ENCODE peak calls at places on chromosome 5, in eight cellular contexts. One of them, this sample, is unnamed.

GRCh38 chr5:65209341-65209740 is 272.4 kb downstream of the ADAMTS6 start:
- DNase-seq in left lung: no peak
- DNase-seq in astrocyte of the cerebellum: peak; percentile 32
- DNase-seq in body of pancreas: no peak
- DNase-seq in PC-3: peak; percentile 84
- DNase-seq in fibroblast of lung: peak; percentile 77
- DNase-seq in Calu3: no peak
- DNase-seq in HFFc6: peak; percentile 94
- DNase-seq in this sample: no peak

GRCh38 chr5:131384616-131385214 is 120.9 kb downstream of the CDC42SE2 start:
- DNase-seq in HFFc6: no peak
- DNase-seq in fibroblast of lung: no peak
- DNase-seq in astrocyte of the cerebellum: no peak
- DNase-seq in left lung: no peak
- DNase-seq in Calu3: no peak
- DNase-seq in body of pancreas: no peak
- DNase-seq in PC-3: no peak
- DNase-seq in this sample: no peak

GRCh38 chr5:14556015-14556414 is 25.6 kb upstream of the OTULINL start:
- DNase-seq in PC-3: no peak
- DNase-seq in HFFc6: no peak
- DNase-seq in astrocyte of the cerebellum: no peak
- DNase-seq in fibroblast of lung: no peak
- DNase-seq in body of pancreas: no peak
- DNase-seq in Calu3: no peak
- DNase-seq in left lung: no peak
- DNase-seq in this sample: no peak

GRCh38 chr5:141513627-141514329 is 24.9 kb downstream of the PCDHGC5 start:
- DNase-seq in astrocyte of the cerebellum: peak; percentile 73
- DNase-seq in fibroblast of lung: peak; percentile 79
- DNase-seq in body of pancreas: peak; percentile 73
- DNase-seq in left lung: peak; percentile 81
- DNase-seq in PC-3: no peak
- DNase-seq in Calu3: no peak
- DNase-seq in HFFc6: peak; percentile 94
- DNase-seq in this sample: peak; percentile 57

GRCh38 chr5:179680780-179681411 is at the start of gene CBY3:
- DNase-seq in HFFc6: peak; percentile 21
- DNase-seq in astrocyte of the cerebellum: no peak
- DNase-seq in Calu3: no peak
- DNase-seq in body of pancreas: no peak
- DNase-seq in fibroblast of lung: no peak
- DNase-seq in PC-3: peak; percentile 7
- DNase-seq in left lung: no peak
- DNase-seq in this sample: no peak

GRCh38 chr5:171840066-171840465 is 54.4 kb downstream of the SMIM23 start:
- DNase-seq in HFFc6: no peak
- DNase-seq in PC-3: no peak
- DNase-seq in astrocyte of the cerebellum: no peak
- DNase-seq in Calu3: no peak
- DNase-seq in left lung: no peak
- DNase-seq in fibroblast of lung: no peak
- DNase-seq in body of pancreas: no peak
- DNase-seq in this sample: no peak

GRCh38 chr5:169753795-169754194 is 116.7 kb downstream of the DOCK2 start:
- DNase-seq in Calu3: no peak
- DNase-seq in astrocyte of the cerebellum: no peak
- DNase-seq in PC-3: no peak
- DNase-seq in left lung: no peak
- DNase-seq in body of pancreas: no peak
- DNase-seq in HFFc6: peak; percentile 55
- DNase-seq in fibroblast of lung: peak; percentile 21
- DNase-seq in this sample: no peak

GRCh38 chr5:137061382-137061781 is 437.7 kb downstream of the SPOCK1 start:
- DNase-seq in astrocyte of the cerebellum: no peak
- DNase-seq in PC-3: no peak
- DNase-seq in Calu3: no peak
- DNase-seq in left lung: no peak
- DNase-seq in HFFc6: no peak
- DNase-seq in body of pancreas: no peak
- DNase-seq in fibroblast of lung: no peak
- DNase-seq in this sample: no peak

GRCh38 chr5:64831996-64832395 is 63.3 kb downstream of the CWC27 start:
- DNase-seq in fibroblast of lung: no peak
- DNase-seq in Calu3: no peak
- DNase-seq in HFFc6: no peak
- DNase-seq in astrocyte of the cerebellum: no peak
- DNase-seq in left lung: no peak
- DNase-seq in body of pancreas: no peak
- DNase-seq in PC-3: no peak
- DNase-seq in this sample: no peak

GRCh38 chr5:159163027-159163699 is 46.2 kb downstream of the RNF145 start:
- DNase-seq in Calu3: no peak
- DNase-seq in HFFc6: peak; percentile 78
- DNase-seq in PC-3: peak; percentile 76
- DNase-seq in left lung: no peak
- DNase-seq in body of pancreas: no peak
- DNase-seq in astrocyte of the cerebellum: peak; percentile 49
- DNase-seq in fibroblast of lung: no peak
- DNase-seq in this sample: no peak

GRCh38 chr5:141692919-141693848 is 11.2 kb upstream of the ARAP3 start:
- DNase-seq in PC-3: no peak
- DNase-seq in left lung: no peak
- DNase-seq in HFFc6: no peak
- DNase-seq in Calu3: no peak
- DNase-seq in fibroblast of lung: peak; percentile 11
- DNase-seq in body of pancreas: no peak
- DNase-seq in astrocyte of the cerebellum: no peak
- DNase-seq in this sample: no peak

GRCh38 chr5:68343421-68343826 is 127.9 kb downstream of the PIK3R1 start:
- DNase-seq in body of pancreas: peak; percentile 68
- DNase-seq in fibroblast of lung: peak; percentile 80
- DNase-seq in left lung: no peak
- DNase-seq in Calu3: peak; percentile 31
- DNase-seq in PC-3: peak; percentile 56
- DNase-seq in astrocyte of the cerebellum: peak; percentile 68
- DNase-seq in HFFc6: peak; percentile 84
- DNase-seq in this sample: no peak

GRCh38 chr5:95081500-95082355 is 203.2 kb downstream of the MCTP1 start:
- DNase-seq in HFFc6: peak; percentile 78
- DNase-seq in body of pancreas: no peak
- DNase-seq in astrocyte of the cerebellum: peak; percentile 62
- DNase-seq in PC-3: peak; percentile 83
- DNase-seq in Calu3: peak; percentile 60
- DNase-seq in fibroblast of lung: peak; percentile 88
- DNase-seq in left lung: peak; percentile 81
- DNase-seq in this sample: peak; percentile 77

GRCh38 chr5:138975098-138975847 is 100.1 kb upstream of the LRRTM2 start:
- DNase-seq in body of pancreas: peak; percentile 50
- DNase-seq in PC-3: no peak
- DNase-seq in left lung: peak; percentile 76
- DNase-seq in HFFc6: peak; percentile 68
- DNase-seq in fibroblast of lung: peak; percentile 75
- DNase-seq in astrocyte of the cerebellum: peak; percentile 59
- DNase-seq in Calu3: no peak
- DNase-seq in this sample: no peak

GRCh38 chr5:115457985-115458384 is 86.6 kb downstream of the FEM1C start:
- DNase-seq in body of pancreas: peak; percentile 77
- DNase-seq in fibroblast of lung: no peak
- DNase-seq in Calu3: peak; percentile 72
- DNase-seq in PC-3: no peak
- DNase-seq in left lung: peak; percentile 49
- DNase-seq in astrocyte of the cerebellum: no peak
- DNase-seq in HFFc6: no peak
- DNase-seq in this sample: no peak

GRCh38 chr5:115366223-115366622 is 69.8 kb upstream of the CCDC112 start:
- DNase-seq in astrocyte of the cerebellum: peak; percentile 54
- DNase-seq in left lung: no peak
- DNase-seq in Calu3: no peak
- DNase-seq in PC-3: peak; percentile 81
- DNase-seq in fibroblast of lung: peak; percentile 71
- DNase-seq in HFFc6: peak; percentile 99
- DNase-seq in body of pancreas: no peak
- DNase-seq in this sample: no peak

GRCh38 chr5:181235323-181235688 is 8.4 kb downstream of the RACK1 start:
- DNase-seq in PC-3: no peak
- DNase-seq in fibroblast of lung: no peak
- DNase-seq in body of pancreas: no peak
- DNase-seq in astrocyte of the cerebellum: no peak
- DNase-seq in left lung: no peak
- DNase-seq in HFFc6: no peak
- DNase-seq in Calu3: no peak
- DNase-seq in this sample: no peak

GRCh38 chr5:181234455-181235306 is 9.0 kb downstream of the RACK1 start:
- DNase-seq in PC-3: no peak
- DNase-seq in left lung: no peak
- DNase-seq in Calu3: no peak
- DNase-seq in fibroblast of lung: no peak
- DNase-seq in body of pancreas: no peak
- DNase-seq in HFFc6: no peak
- DNase-seq in astrocyte of the cerebellum: no peak
- DNase-seq in this sample: no peak

GRCh38 chr5:181236471-181236870 is 7.2 kb downstream of the RACK1 start:
- DNase-seq in PC-3: no peak
- DNase-seq in fibroblast of lung: no peak
- DNase-seq in astrocyte of the cerebellum: no peak
- DNase-seq in body of pancreas: no peak
- DNase-seq in left lung: no peak
- DNase-seq in Calu3: no peak
- DNase-seq in HFFc6: no peak
- DNase-seq in this sample: no peak

GRCh38 chr5:181236954-181237641 is 6.6 kb downstream of the RACK1 start:
- DNase-seq in fibroblast of lung: no peak
- DNase-seq in body of pancreas: no peak
- DNase-seq in HFFc6: no peak
- DNase-seq in Calu3: no peak
- DNase-seq in left lung: no peak
- DNase-seq in astrocyte of the cerebellum: no peak
- DNase-seq in PC-3: no peak
- DNase-seq in this sample: no peak

GRCh38 chr5:181235689-181236366 is 7.9 kb downstream of the RACK1 start:
- DNase-seq in PC-3: no peak
- DNase-seq in body of pancreas: no peak
- DNase-seq in astrocyte of the cerebellum: no peak
- DNase-seq in fibroblast of lung: no peak
- DNase-seq in left lung: no peak
- DNase-seq in HFFc6: no peak
- DNase-seq in Calu3: no peak
- DNase-seq in this sample: no peak
- TF ChIP-seq CTCF in PC-3: no peak
- TF ChIP-seq CTCF in body of pancreas: no peak
- TF ChIP-seq CTCF in astrocyte of the cerebellum: no peak
- TF ChIP-seq CTCF in fibroblast of lung: no peak
- TF ChIP-seq CTCF in left lung: no peak
- TF ChIP-seq CTCF in HFFc6: no peak
- TF ChIP-seq CTCF in Calu3: no peak
- TF ChIP-seq CTCF in this sample: no peak

GRCh38 chr5:173397531-173397930 is 69.3 kb upstream of the STC2 start:
- DNase-seq in body of pancreas: no peak
- DNase-seq in fibroblast of lung: peak; percentile 27
- DNase-seq in PC-3: no peak
- DNase-seq in HFFc6: no peak
- DNase-seq in left lung: no peak
- DNase-seq in Calu3: no peak
- DNase-seq in astrocyte of the cerebellum: no peak
- DNase-seq in this sample: no peak

GRCh38 chr5:173395257-173395932 is 67.2 kb upstream of the STC2 start:
- DNase-seq in left lung: no peak
- DNase-seq in HFFc6: peak; percentile 70
- DNase-seq in fibroblast of lung: peak; percentile 49
- DNase-seq in PC-3: peak; percentile 60
- DNase-seq in body of pancreas: no peak
- DNase-seq in astrocyte of the cerebellum: no peak
- DNase-seq in Calu3: peak; percentile 15
- DNase-seq in this sample: no peak

GRCh38 chr5:173395933-173396308 is 67.7 kb upstream of the STC2 start:
- DNase-seq in Calu3: no peak
- DNase-seq in PC-3: no peak
- DNase-seq in left lung: no peak
- DNase-seq in fibroblast of lung: no peak
- DNase-seq in body of pancreas: no peak
- DNase-seq in astrocyte of the cerebellum: no peak
- DNase-seq in HFFc6: no peak
- DNase-seq in this sample: no peak

GRCh38 chr5:173394701-173395100 is 66.5 kb upstream of the STC2 start:
- DNase-seq in fibroblast of lung: no peak
- DNase-seq in HFFc6: no peak
- DNase-seq in astrocyte of the cerebellum: no peak
- DNase-seq in left lung: no peak
- DNase-seq in body of pancreas: no peak
- DNase-seq in Calu3: no peak
- DNase-seq in PC-3: no peak
- DNase-seq in this sample: no peak

DNA sequence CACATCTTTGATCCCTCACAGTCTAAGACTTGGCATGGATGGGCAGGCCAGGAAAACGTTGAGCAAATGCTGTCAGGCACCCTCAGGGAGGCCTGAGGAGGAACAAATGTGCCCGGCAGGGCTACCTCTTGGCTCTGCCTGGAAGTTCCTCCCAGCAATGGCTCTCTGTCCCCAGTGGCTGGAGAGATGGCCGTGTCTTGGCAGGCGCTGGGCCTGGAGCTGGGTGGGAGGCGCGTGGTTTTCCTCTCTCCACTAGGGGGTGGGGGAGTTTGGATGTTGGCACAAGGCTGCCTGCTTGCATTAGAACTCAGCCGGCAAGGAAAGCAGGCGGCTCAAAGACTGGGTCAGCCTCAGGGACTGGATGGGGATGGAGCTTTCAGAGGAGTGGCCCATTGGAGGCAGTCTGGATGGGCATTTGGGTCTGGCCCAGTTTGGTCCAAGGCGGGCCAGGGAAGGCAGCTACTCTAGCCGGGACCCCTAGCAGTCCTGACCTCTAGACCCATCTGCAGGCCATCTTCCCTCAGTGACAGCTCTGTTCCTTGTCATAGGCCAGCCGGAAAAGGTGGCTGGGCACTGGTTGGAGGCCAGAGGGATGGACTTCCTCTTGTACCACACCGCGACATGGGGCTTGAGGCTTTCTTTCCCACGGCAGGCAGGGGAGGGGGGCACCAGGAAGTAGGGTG is 68.2 kb upstream of the STC2 start:
- DNase-seq in HFFc6: no peak
- DNase-seq in body of pancreas: no peak
- DNase-seq in left lung: no peak
- DNase-seq in fibroblast of lung: no peak
- DNase-seq in PC-3: no peak
- DNase-seq in Calu3: peak; percentile 13
- DNase-seq in astrocyte of the cerebellum: no peak
- DNase-seq in this sample: no peak
- TF ChIP-seq CTCF in HFFc6: peak; percentile 64
- TF ChIP-seq CTCF in body of pancreas: no peak
- TF ChIP-seq CTCF in left lung: no peak
- TF ChIP-seq CTCF in fibroblast of lung: peak; percentile 4
- TF ChIP-seq CTCF in PC-3: peak; percentile 41
- TF ChIP-seq CTCF in Calu3: no peak
- TF ChIP-seq CTCF in astrocyte of the cerebellum: no peak
- TF ChIP-seq CTCF in this sample: no peak

GRCh38 chr5:9801908-9802307 is 171.8 kb upstream of the TAS2R1 start:
- DNase-seq in body of pancreas: no peak
- DNase-seq in astrocyte of the cerebellum: no peak
- DNase-seq in PC-3: no peak
- DNase-seq in left lung: no peak
- DNase-seq in fibroblast of lung: no peak
- DNase-seq in HFFc6: no peak
- DNase-seq in Calu3: no peak
- DNase-seq in this sample: no peak
- TF ChIP-seq CTCF in body of pancreas: no peak
- TF ChIP-seq CTCF in astrocyte of the cerebellum: no peak
- TF ChIP-seq CTCF in PC-3: peak; percentile 11
- TF ChIP-seq CTCF in left lung: no peak
- TF ChIP-seq CTCF in fibroblast of lung: no peak
- TF ChIP-seq CTCF in HFFc6: no peak
- TF ChIP-seq CTCF in Calu3: no peak
- TF ChIP-seq CTCF in this sample: no peak

GRCh38 chr5:52786937-52787599 is 648 bp upstream of the ITGA1 start:
- DNase-seq in left lung: peak; percentile 43
- DNase-seq in astrocyte of the cerebellum: no peak
- DNase-seq in fibroblast of lung: no peak
- DNase-seq in PC-3: no peak
- DNase-seq in HFFc6: no peak
- DNase-seq in Calu3: peak; percentile 54
- DNase-seq in body of pancreas: peak; percentile 55
- DNase-seq in this sample: no peak
- TF ChIP-seq CTCF in left lung: no peak
- TF ChIP-seq CTCF in astrocyte of the cerebellum: peak; percentile 29
- TF ChIP-seq CTCF in fibroblast of lung: peak; percentile 10
- TF ChIP-seq CTCF in PC-3: peak; percentile 68
- TF ChIP-seq CTCF in HFFc6: no peak
- TF ChIP-seq CTCF in Calu3: no peak
- TF ChIP-seq CTCF in body of pancreas: peak; percentile 32
- TF ChIP-seq CTCF in this sample: no peak